ENCODE peak calls at places on chromosomes 7 and 10, in six cellular contexts. B is HCT116, F is esophagus squamous epithelium, J is ovary, I is breast epithelium, G is upper lobe of right lung. H is an unnamed sample. For H3K9me3, the result is how much of the 10 kb centered on the place peaks cover.

GRCh38 chr7:7190142-7190541 is 7.8 kb downstream of the C1GALT1 start:
- DNase-seq in G (no peak), F (no peak), J (no peak), I (no peak), B (no peak), H (no peak)

GRCh38 chr7:91181949-91182348 is 82.3 kb upstream of the FZD1 start:
- DNase-seq in F (no peak), I (no peak), G (no peak), B (no peak), J (no peak), H (no peak)

GRCh38 chr7:33804261-33804660 is 101.1 kb upstream of the BMPER start:
- DNase-seq in J (no peak), F (no peak), B (no peak), I (no peak), G (no peak), H (peak)

GRCh38 chr10:15571570-15571969 is 148.2 kb downstream of the ITGA8 start:
- DNase-seq in G (no peak), B (no peak), I (no peak), J (peak), F (no peak), H (no peak)

GRCh38 chr10:88253-88652 is 39.2 kb upstream of the TUBB8 start:
- DNase-seq in B (no peak), G (no peak), J (no peak), I (no peak), F (no peak), H (no peak)

GRCh38 chr7:94907420-94908203 is at the start of gene PPP1R9A:
- DNase-seq in B (peak), F (no peak), G (peak), J (peak), I (no peak), H (no peak)

GRCh38 chr7:84191842-84192241 is 2.7 kb downstream of the SEMA3A start:
- DNase-seq in F (no peak), I (no peak), J (no peak), B (no peak), G (no peak), H (no peak)

GRCh38 chr10:118958984-118959916 is 70.3 kb upstream of the NANOS1 start:
- DNase-seq in I (peak), B (no peak), G (no peak), F (no peak), J (no peak), H (peak)

GRCh38 chr7:52691257-52691656 is 344.2 kb upstream of the POM121L12 start:
- DNase-seq in F (no peak), J (no peak), I (no peak), G (no peak), B (no peak), H (no peak)

GRCh38 chr7:26648429-26649015 is 215.9 kb downstream of the SKAP2 start:
- DNase-seq in J (no peak), B (no peak), G (no peak), I (no peak), F (no peak), H (no peak)

GRCh38 chr7:137590071-137590470 is 246.5 kb upstream of the PTN start:
- DNase-seq in J (no peak), B (no peak), I (no peak), F (no peak), G (no peak), H (no peak)

GRCh38 chr10:132449826-132450211 is 52.8 kb downstream of the PWWP2B start:
- DNase-seq in I (no peak), B (no peak), J (peak), G (no peak), F (no peak), H (no peak)

GRCh38 chr7:34677491-34677890 is 19.5 kb downstream of the NPSR1 start:
- DNase-seq in J (no peak), I (no peak), F (no peak), G (no peak), B (no peak), H (no peak)

GRCh38 chr10:77756319-77757232 is 119.0 kb upstream of the KCNMA1 start:
- DNase-seq in F (no peak), G (no peak), B (peak), I (no peak), J (no peak), H (no peak)

GRCh38 chr7:67625257-67625713 is 628.7 kb downstream of the TYW1 start:
- DNase-seq in J (peak), B (peak), F (no peak), G (peak), I (peak), H (no peak)

GRCh38 chr7:98399462-98399861 is 1.4 kb downstream of the BAIAP2L1 start:
- DNase-seq in B (no peak), I (no peak), G (no peak), J (no peak), F (no peak), H (no peak)

GRCh38 chr7:158270856-158271413 is 316.7 kb downstream of the PTPRN2 start:
- DNase-seq in J (no peak), F (no peak), I (peak), B (no peak), G (peak), H (no peak)

GRCh38 chr7:128259131-128260056 is 18.3 kb downstream of the LEP start:
- DNase-seq in I (no peak), B (peak), G (peak), J (no peak), F (no peak), H (no peak)

GRCh38 chr7:143405671-143406352 is 2.8 kb downstream of the EPHA1 start:
- DNase-seq in J (no peak), G (no peak), F (no peak), I (no peak), B (no peak), H (no peak)

GRCh38 chr10:132533571-132534260 is 3.9 kb upstream of the INPP5A start:
- DNase-seq in B (no peak), J (peak), I (peak), G (no peak), F (no peak), H (no peak)

GRCh38 chr10:3225589-3225988 is 53.0 kb upstream of the PITRM1 start:
- DNase-seq in B (no peak), J (no peak), G (no peak), F (no peak), I (no peak), H (no peak)

GRCh38 chr7:38179719-38180333 is 1.8 kb downstream of the STARD3NL start:
- DNase-seq in I (no peak), J (no peak), B (no peak), G (no peak), F (no peak), H (no peak)

GRCh38 chr7:40763319-40764287 is 628.8 kb downstream of the SUGCT start:
- DNase-seq in G (no peak), B (no peak), F (no peak), I (no peak), J (no peak), H (no peak)

GRCh38 chr7:115662120-115662519 is 368.4 kb downstream of the TFEC start:
- DNase-seq in J (no peak), I (no peak), B (no peak), F (no peak), G (no peak), H (no peak)

GRCh38 chr10:114061148-114061547 is 17.5 kb downstream of the ADRB1 start:
- DNase-seq in G (no peak), J (no peak), I (no peak), F (no peak), B (no peak), H (no peak)

GRCh38 chr10:114058297-114058696 is 14.6 kb downstream of the ADRB1 start:
- DNase-seq in J (no peak), I (no peak), B (no peak), F (no peak), G (no peak), H (no peak)

GRCh38 chr10:114064151-114065045 is 20.7 kb downstream of the ADRB1 start:
- DNase-seq in B (no peak), I (no peak), G (no peak), J (no peak), F (no peak), H (no peak)

GRCh38 chr10:114060456-114060855 is 16.8 kb downstream of the ADRB1 start:
- DNase-seq in J (no peak), F (no peak), G (no peak), B (no peak), I (no peak), H (no peak)

DNA sequence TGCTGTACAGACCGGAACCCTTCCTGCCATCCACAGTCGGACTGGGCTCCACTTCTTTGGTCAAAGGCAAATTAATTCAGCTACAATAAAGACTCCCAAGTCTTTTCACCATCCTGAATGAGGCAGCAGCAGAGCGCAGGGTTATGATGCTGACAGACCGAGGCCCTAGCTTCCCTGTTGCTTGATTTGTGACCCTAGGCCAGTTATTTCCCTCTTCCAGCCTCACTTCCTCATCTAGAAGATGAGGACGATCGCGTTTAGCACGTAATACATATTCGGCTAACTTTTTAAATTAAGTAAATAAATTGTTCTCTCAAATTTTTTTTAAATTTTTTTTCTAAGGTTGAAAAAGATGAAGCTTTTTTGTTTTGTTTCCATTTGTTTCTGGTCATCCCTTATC is 18.1 kb downstream of the ADRB1 start:
- DNase-seq in F (no peak), B (no peak), J (no peak), I (no peak), G (no peak), H (no peak)
- H3K27ac ChIP-seq in F (peak), B (no peak), J (no peak), I (no peak), G (no peak), H (no peak)

DNA sequence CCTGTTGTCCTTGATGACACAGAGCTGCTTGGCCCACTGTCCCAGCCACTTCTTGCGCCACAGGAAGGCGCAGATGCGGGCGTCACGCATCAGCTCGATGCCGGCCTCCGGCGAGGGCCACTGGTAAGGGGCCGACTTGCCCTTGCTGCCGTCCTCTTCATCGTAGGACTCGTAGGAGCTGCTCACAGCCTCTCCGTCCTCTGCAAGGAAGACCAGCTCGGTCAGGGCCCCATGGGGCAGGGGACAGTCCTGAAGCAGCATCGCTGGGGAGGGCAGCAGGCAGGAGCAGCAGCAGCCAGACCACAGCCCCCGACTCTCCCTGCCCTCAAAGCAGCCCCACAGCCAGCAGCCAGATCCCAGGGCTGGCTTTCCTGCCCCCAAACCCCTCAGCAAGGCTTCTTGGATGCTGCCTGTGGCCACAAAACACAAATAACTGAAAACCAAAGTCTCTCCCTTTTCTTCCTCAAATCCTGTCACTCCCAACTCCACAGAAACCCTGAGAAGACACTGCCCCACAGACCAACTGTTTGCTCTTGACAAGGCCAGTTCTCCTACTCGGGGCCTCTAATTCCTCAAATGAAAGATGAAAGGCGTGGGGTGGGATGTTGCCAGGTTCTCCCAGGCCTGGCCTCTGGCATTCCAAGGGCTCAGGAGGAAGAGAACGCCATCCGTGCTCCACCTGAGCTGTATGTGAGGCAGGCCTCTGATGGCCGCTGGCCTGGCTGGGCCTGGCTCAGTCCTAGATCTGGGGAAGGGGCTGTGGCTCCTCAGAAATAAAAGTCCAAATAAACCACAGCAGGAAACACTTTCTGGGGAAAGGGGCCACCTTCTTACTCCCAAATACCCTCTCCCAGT is 76.7 kb downstream of the VWA2 start:
- DNase-seq in I (peak), F (no peak), G (peak), J (no peak), B (no peak), H (no peak)
- TF ChIP-seq CTCF in I (no peak), F (no peak), G (no peak), J (no peak), B (no peak), H (no peak)

GRCh38 chr7:63038987-63039386 is 959.7 kb upstream of the ZNF722 start:
- DNase-seq in I (no peak), J (no peak), B (no peak), G (no peak), F (no peak), H (no peak)

GRCh38 chr7:63040966-63041610 is 957.6 kb upstream of the ZNF722 start:
- DNase-seq in G (no peak), F (no peak), J (no peak), I (no peak), B (no peak), H (no peak)

GRCh38 chr7:63040336-63040735 is 958.3 kb upstream of the ZNF722 start:
- DNase-seq in G (no peak), B (no peak), J (no peak), I (no peak), F (no peak), H (no peak)

GRCh38 chr7:63039882-63040281 is 958.8 kb upstream of the ZNF722 start:
- DNase-seq in F (no peak), B (no peak), I (no peak), J (no peak), G (no peak), H (no peak)

DNA sequence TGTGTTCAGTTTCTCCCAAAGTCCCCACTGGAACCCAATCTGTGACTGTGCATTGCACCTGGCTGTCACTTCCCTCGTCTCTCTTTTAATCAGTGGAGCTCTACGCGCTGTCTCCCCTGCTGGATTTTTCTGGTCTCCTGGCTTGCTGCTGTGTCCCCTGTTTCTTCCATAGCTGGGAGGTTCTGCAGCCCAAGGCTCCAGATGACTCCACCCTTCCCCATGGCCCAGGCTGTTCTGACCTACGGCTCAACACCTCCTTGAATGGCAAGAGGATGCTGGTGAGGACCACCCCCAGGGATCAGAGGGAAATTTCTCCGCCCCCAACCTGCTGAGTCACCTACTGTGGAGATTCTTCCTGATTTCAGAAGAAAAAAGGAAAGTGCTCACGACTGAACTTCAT is 961.4 kb upstream of the ZNF722 start:
- DNase-seq in F (no peak), J (no peak), I (no peak), B (no peak), G (no peak), H (no peak)
- H3K9me3 ChIP-seq in F (under half), J (under half), I (under half), B (under half), G (under half), H (under half)

GRCh38 chr7:874036-874749 is 2.2 kb upstream of the GET4 start:
- DNase-seq in B (no peak), I (no peak), J (peak), F (no peak), G (no peak), H (no peak)
- H3K27ac ChIP-seq in B (peak), I (peak), J (peak), F (peak), G (peak), H (peak)

DNA sequence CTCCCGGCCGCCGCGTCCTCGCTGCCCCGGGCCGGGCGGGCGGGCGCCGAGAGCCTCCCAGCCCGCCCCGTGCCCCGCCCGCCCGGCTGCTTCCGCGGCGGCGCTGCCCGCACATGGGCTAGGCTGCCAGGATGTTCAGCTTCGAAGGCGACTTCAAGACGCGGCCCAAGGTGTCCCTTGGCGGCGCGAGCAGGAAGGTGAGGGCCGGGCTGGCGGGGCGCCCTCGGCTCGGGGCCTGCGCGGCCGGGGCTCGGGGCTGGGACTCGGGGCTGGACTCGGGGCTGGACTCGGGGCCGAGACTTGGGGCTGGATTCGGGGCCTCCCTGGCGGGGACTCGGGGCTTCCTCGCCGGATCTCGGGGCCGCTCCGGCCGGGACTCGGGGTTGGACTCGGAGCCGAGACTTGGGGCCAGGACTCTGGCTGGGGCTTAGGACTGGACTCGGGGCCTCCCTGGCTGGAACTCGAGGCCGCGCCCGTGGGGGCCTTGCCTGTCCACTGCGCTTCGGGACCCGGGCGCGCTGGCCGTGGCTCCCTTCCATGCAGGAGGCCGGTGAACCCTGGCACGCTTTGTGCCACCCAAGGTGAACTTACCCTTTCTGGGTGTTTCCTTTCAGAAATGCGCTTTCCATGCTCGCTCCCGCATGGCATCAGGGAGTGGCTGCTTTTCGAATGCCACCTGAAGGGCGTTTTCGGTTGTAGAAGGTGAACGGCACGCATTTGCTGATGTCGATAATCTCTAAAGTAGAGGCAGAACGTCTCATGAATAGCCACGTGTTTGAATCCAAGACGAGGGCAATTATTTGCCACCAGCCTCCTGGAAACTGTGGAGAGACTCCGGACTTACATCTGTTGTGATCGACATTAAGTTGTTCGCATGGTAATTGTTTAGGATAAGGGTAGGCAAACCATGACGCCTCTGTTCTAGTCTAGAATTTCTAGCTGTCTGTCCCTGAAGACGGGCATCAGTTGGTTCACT is 704 bp downstream of the UBE3C start:
- DNase-seq in I (no peak), G (peak), B (no peak), J (peak), F (no peak), H (no peak)
- TF ChIP-seq CTCF in I (no peak), G (no peak), B (no peak), J (no peak), F (no peak), H (no peak)

DNA sequence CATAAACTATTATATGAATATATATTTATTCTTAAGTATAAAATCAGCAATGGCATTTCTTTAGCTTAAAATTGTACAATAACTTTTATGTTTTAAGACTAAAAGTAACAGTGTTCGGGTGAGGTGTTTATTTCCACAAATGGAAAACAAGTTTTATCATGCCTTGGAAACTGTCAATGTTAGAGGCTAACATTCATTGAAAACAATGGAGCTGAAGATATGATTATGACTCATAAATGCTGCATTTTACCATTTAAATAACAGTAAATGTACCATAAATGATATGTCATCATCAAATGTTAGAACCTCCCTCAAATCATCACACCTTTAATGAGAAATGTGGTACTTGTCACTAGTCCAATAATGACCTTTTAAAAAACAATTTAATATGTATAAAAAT is 897.3 kb downstream of the PCDH15 start:
- DNase-seq in G (no peak), F (no peak), I (no peak), B (no peak), J (no peak), H (no peak)
- H3K9me3 ChIP-seq in G (under half), F (under half), I (under half), B (under half), J (under half), H (under half)

DNA sequence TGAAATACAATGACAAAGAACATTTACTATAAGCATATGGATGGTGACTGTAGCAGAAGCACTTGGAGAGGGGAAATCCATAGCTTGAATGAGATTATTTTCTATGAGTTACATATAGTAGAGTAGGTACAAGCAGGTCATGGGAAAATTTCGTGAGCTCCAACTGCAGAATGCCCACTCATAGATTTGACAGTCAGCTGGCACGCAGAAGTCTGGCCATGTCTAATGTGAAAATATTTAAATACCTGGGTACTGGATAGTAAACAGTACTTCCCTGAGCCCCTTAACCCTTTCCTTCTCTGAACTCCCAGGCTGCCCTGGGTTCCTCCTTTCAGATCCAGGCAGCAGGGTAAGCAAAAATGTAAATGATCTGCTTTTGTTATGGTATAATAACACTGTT is 209.7 kb downstream of the OTUD1 start:
- DNase-seq in I (no peak), J (no peak), G (no peak), B (no peak), F (no peak), H (no peak)
- H3K27ac ChIP-seq in I (no peak), J (no peak), G (no peak), B (no peak), F (no peak), H (no peak)